ENCODE peak calls at places on chromosomes 12 and 14, in six cellular contexts. R is GM04504; K is body of pancreas; Z is activated effector memory CD4-positive, alpha-beta T cell treated with Interleukin-2 at 50 U/mL for 16 hours; Q is aorta; W is head of caudate nucleus. T is an unnamed sample.

GRCh38 chr12:19553177-19553576 is 113.9 kb downstream of the AEBP2 start:
- DNase-seq in Z (no peak), K (no peak), Q (no peak), R (no peak), W (no peak), T (no peak)

GRCh38 chr12:81245918-81246611 is 168.2 kb downstream of the ACSS3 start:
- DNase-seq in R (no peak), W (no peak), K (no peak), Q (no peak), Z (no peak), T (no peak)

GRCh38 chr12:62762645-62763044 is 172.3 kb downstream of the PPM1H start:
- DNase-seq in Z (no peak), W (no peak), R (no peak), K (no peak), Q (no peak), T (no peak)

GRCh38 chr12:101857043-101857558 is 20.3 kb upstream of the DRAM1 start:
- DNase-seq in W (no peak), R (peak), Q (no peak), Z (no peak), K (no peak), T (no peak)

GRCh38 chr12:111462134-111462821 is 56.6 kb downstream of the SH2B3 start:
- DNase-seq in W (no peak), K (no peak), Q (no peak), Z (no peak), R (peak), T (no peak)

GRCh38 chr12:104317538-104318210 is 14.1 kb downstream of the EID3 start:
- DNase-seq in K (no peak), R (no peak), Z (no peak), W (no peak), Q (no peak), T (no peak)

GRCh38 chr12:3614806-3615466 is 123.9 kb downstream of the PRMT8 start:
- DNase-seq in R (no peak), Q (no peak), W (peak), K (no peak), Z (no peak), T (no peak)

GRCh38 chr12:90106568-90106967 is 397.9 kb upstream of the ATP2B1 start:
- DNase-seq in Q (no peak), K (no peak), Z (no peak), W (no peak), R (no peak), T (no peak)

GRCh38 chr12:40238221-40238902 is 13.6 kb downstream of the LRRK2 start:
- DNase-seq in Z (no peak), R (no peak), K (no peak), W (no peak), Q (no peak), T (no peak)

GRCh38 chr12:132640936-132641335 is 22.4 kb downstream of the P2RX2 start:
- DNase-seq in Z (no peak), R (no peak), Q (no peak), K (no peak), W (no peak), T (no peak)

GRCh38 chr14:59274991-59275391 is 86.5 kb downstream of the DAAM1 start:
- DNase-seq in Q (no peak), K (peak), Z (no peak), W (no peak), R (no peak), T (no peak)

GRCh38 chr12:111557271-111558106 is 41.6 kb downstream of the ATXN2 start:
- DNase-seq in W (no peak), Q (no peak), R (peak), K (no peak), Z (no peak), T (no peak)

T was measured in GDM1.